ENCODE peak calls at places on chromosomes 2 and 18, in eight cellular contexts. U is fibroblast of lung; O is HCT116; R is GM23248; F is mammary epithelial cell; Z is neural progenitor cell; L is CD8-positive, alpha-beta T cell; B is kidney. A is an unnamed sample.

GRCh38 chr18:63515279-63515678 is 26.9 kb upstream of the SERPINB12 start:
- DNase-seq in U (no peak), O (no peak), B (no peak), R (no peak), Z (peak), F (no peak), L (no peak), A (no peak)

GRCh38 chr2:56444339-56444738 is 260.5 kb downstream of the CCDC85A start:
- DNase-seq in F (no peak), L (no peak), U (no peak), Z (peak), B (peak), R (no peak), O (no peak), A (peak)

GRCh38 chr2:27082773-27083409 is 3.7 kb upstream of the KHK start:
- DNase-seq in O (no peak), U (no peak), F (no peak), R (no peak), B (peak), L (no peak), Z (no peak), A (no peak)

GRCh38 chr2:86035883-86036789 is 69.5 kb downstream of the POLR1A start:
- DNase-seq in F (peak), L (peak), B (peak), Z (no peak), R (peak), U (peak), O (no peak), A (no peak)

GRCh38 chr2:231600619-231601355 is 8.1 kb downstream of the TEX44 start:
- DNase-seq in Z (no peak), L (no peak), R (no peak), B (no peak), F (no peak), O (no peak), U (no peak), A (no peak)

GRCh38 chr2:237072067-237072931 is 13.4 kb upstream of the COPS8 start:
- DNase-seq in L (peak), Z (peak), U (peak), B (peak), O (peak), R (peak), F (peak), A (peak)

GRCh38 chr18:37176307-37176934 is 347.5 kb downstream of the KIAA1328 start:
- DNase-seq in L (no peak), U (peak), B (no peak), R (no peak), O (no peak), F (peak), Z (no peak), A (peak)

GRCh38 chr18:59994357-59994756 is 94.6 kb downstream of the PMAIP1 start:
- DNase-seq in B (no peak), O (peak), U (no peak), L (no peak), F (no peak), R (peak), Z (peak), A (no peak)

GRCh38 chr2:223247136-223247535 is 195.1 kb downstream of the KCNE4 start:
- DNase-seq in R (peak), L (no peak), F (peak), B (no peak), Z (peak), U (peak), O (peak), A (peak)

GRCh38 chr2:61178603-61179545 is 16.9 kb downstream of the C2orf74 start:
- DNase-seq in F (no peak), Z (no peak), R (peak), L (no peak), B (no peak), U (peak), O (no peak), A (no peak)

GRCh38 chr2:61179701-61180639 is 18.0 kb downstream of the C2orf74 start:
- DNase-seq in F (peak), O (no peak), Z (no peak), B (peak), U (peak), L (no peak), R (peak), A (no peak)

GRCh38 chr2:61175036-61175435 is 13.0 kb downstream of the C2orf74 start:
- DNase-seq in R (no peak), U (no peak), B (no peak), F (no peak), Z (no peak), L (no peak), O (no peak), A (no peak)

GRCh38 chr2:61177727-61178549 is 15.9 kb downstream of the C2orf74 start:
- DNase-seq in R (peak), B (peak), L (peak), Z (no peak), F (peak), U (peak), O (no peak), A (no peak)

GRCh38 chr2:61176755-61177726 is 15.1 kb downstream of the C2orf74 start:
- DNase-seq in R (peak), L (peak), Z (peak), O (peak), B (peak), U (peak), F (peak), A (peak)
- H3K27ac ChIP-seq in R (peak), L (peak), Z (no peak), O (peak), B (peak), U (peak), F (peak), A (peak)

DNA sequence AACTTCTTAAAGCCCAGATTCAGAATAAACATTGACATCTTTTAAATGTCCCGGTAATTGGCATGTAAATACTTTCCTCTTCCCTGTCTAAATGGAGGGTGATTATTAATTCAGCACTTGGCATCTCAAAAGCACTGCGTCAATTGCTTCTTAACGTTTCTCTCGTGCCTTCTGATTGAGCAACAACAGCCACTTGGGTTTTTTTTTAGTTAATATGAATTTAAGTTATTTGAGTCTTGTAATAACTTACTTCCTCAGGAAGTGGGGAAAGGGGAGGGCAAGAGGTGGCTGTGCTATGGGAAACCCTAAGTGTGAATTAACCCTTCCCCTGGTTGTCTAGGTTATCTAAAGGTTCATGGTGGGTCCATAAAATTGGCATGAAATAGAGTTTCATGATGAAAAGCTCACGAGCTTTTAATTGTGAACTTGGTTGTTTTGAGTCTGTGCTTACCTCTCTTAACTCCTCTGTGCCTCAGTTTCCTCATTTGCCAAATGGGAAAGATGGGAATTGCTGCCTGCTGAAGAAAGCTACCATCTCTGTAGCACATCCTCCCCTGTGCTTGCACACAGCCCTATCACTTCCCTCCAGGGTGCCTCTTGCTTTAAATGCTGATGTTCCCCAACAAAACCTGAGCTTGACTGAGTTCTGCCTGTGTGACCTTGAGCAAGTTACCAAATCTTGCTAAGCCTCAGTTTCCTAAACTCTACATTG is 126.3 kb upstream of the BCL2L11 start:
- DNase-seq in R (peak), U (no peak), O (no peak), F (no peak), L (no peak), B (no peak), Z (no peak), A (no peak)
- H3K27ac ChIP-seq in R (no peak), U (no peak), O (no peak), F (no peak), L (no peak), B (no peak), Z (no peak), A (no peak)

GRCh38 chr2:46990231-46990588 is 74.6 kb upstream of the MCFD2 start:
- DNase-seq in B (no peak), U (no peak), O (no peak), R (no peak), F (no peak), L (no peak), Z (no peak), A (no peak)
- H3K27ac ChIP-seq in B (peak), U (no peak), O (no peak), R (no peak), F (no peak), L (no peak), Z (no peak), A (no peak)

GRCh38 chr2:37119182-37119581 is 34.9 kb downstream of the GPATCH11 start:
- DNase-seq in U (no peak), R (peak), L (no peak), F (no peak), B (no peak), Z (no peak), O (no peak), A (no peak)
- H3K27ac ChIP-seq in U (no peak), R (no peak), L (no peak), F (no peak), B (no peak), Z (no peak), O (no peak), A (no peak)

GRCh38 chr2:58569460-58570185 is 328.5 kb upstream of the FANCL start:
- DNase-seq in O (no peak), U (peak), R (peak), Z (no peak), F (peak), L (no peak), B (no peak), A (no peak)

GRCh38 chr2:58574873-58575272 is 333.7 kb upstream of the FANCL start:
- DNase-seq in U (peak), O (no peak), F (peak), R (peak), L (no peak), Z (no peak), B (no peak), A (no peak)

GRCh38 chr2:58571181-58571852 is 330.2 kb upstream of the FANCL start:
- DNase-seq in U (peak), R (peak), O (peak), L (no peak), B (no peak), F (peak), Z (peak), A (peak)
- H3K27ac ChIP-seq in U (no peak), R (no peak), O (no peak), L (no peak), B (no peak), F (no peak), Z (no peak), A (no peak)

DNA sequence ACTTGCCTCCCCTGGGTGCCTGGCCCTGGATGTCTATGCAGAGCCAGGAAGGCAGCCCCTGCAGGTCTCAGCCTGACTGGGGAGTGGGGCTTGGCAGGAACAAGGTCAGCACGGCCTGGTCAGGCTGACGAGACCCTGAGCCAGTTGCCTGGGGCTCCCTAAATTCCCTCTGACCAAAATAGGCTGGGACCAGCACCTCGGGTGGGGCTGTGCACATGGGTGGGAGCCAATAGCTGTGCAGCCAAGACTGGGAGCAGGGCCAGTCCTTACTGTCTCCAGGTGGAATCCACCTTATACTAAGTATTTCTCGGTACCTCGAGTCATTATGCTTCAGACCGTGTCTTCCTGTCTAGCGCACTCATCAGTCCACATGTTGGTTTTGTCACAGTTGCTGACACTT is 11.4 kb upstream of the IL1R2 start:
- DNase-seq in R (no peak), O (no peak), U (no peak), L (no peak), F (no peak), B (no peak), Z (no peak), A (no peak)
- H3K27ac ChIP-seq in R (no peak), O (no peak), U (no peak), L (no peak), F (no peak), B (no peak), Z (no peak), A (no peak)

DNA sequence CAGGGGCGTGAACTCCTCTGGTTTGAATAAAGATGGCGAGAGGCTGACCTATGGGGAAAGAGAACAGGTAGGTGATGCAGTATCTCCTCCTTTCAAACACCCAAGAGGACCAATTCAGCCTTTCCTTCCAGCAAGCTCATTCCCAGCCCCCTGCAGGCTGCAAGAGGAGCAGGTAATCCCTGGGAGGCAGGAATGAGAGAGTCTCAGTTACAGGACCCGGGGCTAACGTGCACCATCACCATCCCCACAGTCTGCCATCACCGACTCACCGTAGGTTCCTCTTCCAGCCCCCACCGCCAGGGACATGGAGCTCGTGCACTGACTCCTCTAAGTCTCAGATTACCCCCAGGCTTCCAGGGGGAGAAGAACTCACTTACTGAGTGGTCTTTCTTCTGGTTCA is 26.7 kb downstream of the XDH start:
- DNase-seq in O (no peak), U (no peak), L (peak), F (no peak), R (no peak), B (no peak), Z (peak), A (no peak)
- H3K27ac ChIP-seq in O (no peak), U (no peak), L (no peak), F (no peak), R (no peak), B (no peak), Z (no peak), A (no peak)

DNA sequence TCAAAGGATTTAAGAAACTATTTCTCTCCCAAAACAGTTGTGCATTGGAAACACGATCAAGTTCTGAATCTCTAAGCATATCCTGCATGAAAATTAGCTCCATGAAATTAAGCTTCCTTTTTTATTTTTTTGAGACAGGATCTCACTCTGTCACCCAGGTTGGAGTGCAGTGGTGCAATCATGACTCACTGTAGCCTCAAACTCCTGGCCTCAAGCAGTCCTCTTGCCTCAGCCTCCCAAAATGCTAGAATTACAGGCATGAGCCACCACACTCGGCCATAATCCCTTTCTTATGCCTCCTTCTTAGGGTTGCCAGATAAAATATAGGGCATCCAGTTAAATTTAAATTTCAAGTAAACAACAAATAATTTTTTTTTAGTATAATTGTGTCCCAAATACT is 124.4 kb downstream of the ARL4C start:
- DNase-seq in Z (no peak), F (no peak), O (no peak), B (no peak), U (no peak), R (no peak), L (no peak), A (no peak)
- H3K27ac ChIP-seq in Z (no peak), F (no peak), O (no peak), B (no peak), U (no peak), R (no peak), L (no peak), A (peak)

GRCh38 chr2:96204836-96205235 is 3.8 kb downstream of the STARD7 start:
- DNase-seq in L (no peak), F (no peak), R (no peak), U (no peak), B (no peak), Z (no peak), O (no peak), A (no peak)

GRCh38 chr2:96202152-96202856 is 6.3 kb downstream of the STARD7 start:
- DNase-seq in O (no peak), L (no peak), Z (no peak), R (peak), F (no peak), B (no peak), U (peak), A (peak)

GRCh38 chr2:96205238-96205637 is 3.4 kb downstream of the STARD7 start:
- DNase-seq in Z (no peak), O (no peak), R (peak), U (peak), F (peak), L (no peak), B (no peak), A (no peak)

GRCh38 chr2:96201338-96201737 is 7.3 kb downstream of the STARD7 start:
- DNase-seq in L (no peak), R (no peak), F (no peak), Z (no peak), U (no peak), O (no peak), B (no peak), A (no peak)

DNA sequence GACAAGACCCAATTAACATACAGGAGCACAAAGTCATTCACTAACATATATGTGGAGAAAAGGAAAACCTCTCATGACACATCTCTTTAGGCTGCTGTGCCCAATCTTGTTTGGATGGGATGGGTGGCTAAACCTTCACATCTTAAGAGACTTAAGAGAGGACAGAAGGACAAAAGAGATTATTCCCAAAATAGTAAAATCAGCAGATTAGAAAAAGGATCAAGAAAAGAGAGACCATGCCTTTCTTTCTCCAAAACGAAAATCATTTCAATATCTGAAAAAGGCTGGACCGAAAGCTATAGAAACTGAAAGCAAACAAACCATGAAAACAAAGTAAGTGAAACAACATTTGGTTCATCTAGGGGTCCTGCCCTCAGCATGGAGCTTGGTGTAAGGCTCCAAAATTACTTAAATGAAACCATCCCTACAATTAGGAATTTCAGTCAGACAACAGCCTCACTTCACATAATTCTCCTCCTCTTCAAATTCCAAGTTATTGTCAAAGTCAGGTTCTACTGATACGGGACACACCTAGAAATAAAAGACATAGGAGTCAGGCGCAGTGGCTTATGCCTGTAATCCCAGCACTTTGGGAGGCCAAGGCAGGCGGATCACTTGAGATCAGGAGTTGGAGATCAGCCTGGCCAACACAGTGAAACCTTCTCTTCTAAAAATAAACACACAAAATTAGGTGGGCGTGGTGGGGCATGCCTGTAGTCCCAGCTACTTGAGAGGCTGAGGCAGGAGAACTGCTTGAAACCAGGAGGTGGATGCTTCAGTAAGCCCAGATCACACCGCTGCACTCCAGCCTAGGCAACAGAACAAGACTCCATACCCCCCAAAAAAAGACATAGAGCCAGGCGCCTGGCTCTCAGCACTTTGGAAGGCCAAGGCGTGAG is 5.2 kb downstream of the STARD7 start:
- DNase-seq in O (no peak), B (no peak), R (peak), Z (no peak), F (no peak), U (no peak), L (no peak), A (no peak)
- H3K27ac ChIP-seq in O (no peak), B (no peak), R (peak), Z (no peak), F (no peak), U (peak), L (no peak), A (no peak)

A was measured in PC-9.